ENCODE peak calls at places on chromosomes 2 and 18, in nine cellular contexts. O is gastrocnemius medialis, X is upper lobe of right lung, Z is right cardiac atrium, D is lower lobe of right lung, K is left lung, I is Panc1, F is mucosa of descending colon, J is psoas muscle. B is an unnamed sample.

GRCh38 chr2:154240921-154241379 is 369.2 kb downstream of the GALNT13 start:
- ATAC-seq in O (no peak), X (no peak), Z (no peak), D (no peak), K (no peak), I (no peak), F (no peak), J (no peak), B (no peak)

GRCh38 chr2:229725716-229726346 is 11.5 kb upstream of the DNER start:
- ATAC-seq in O (no peak), X (no peak), Z (peak; percentile 78), D (no peak), K (no peak), I (no peak), F (no peak), J (no peak), B (no peak)

GRCh38 chr2:191835539-191836350 is 11.1 kb downstream of the CAVIN2 start:
- ATAC-seq in O (no peak), X (no peak), Z (peak; percentile 20), D (no peak), K (no peak), I (no peak), F (no peak), J (no peak), B (no peak)

GRCh38 chr2:232097260-232097659 is 135.7 kb downstream of the DIS3L2 start:
- ATAC-seq in O (no peak), X (no peak), Z (no peak), D (no peak), K (no peak), I (no peak), F (no peak), J (no peak), B (no peak)

GRCh38 chr18:58884694-58885093 is 20.0 kb downstream of the ZNF532 start:
- ATAC-seq in O (no peak), X (no peak), Z (no peak), D (no peak), K (no peak), I (no peak), F (no peak), J (no peak), B (no peak)

GRCh38 chr2:32895424-32895823 is 51.3 kb upstream of the LTBP1 start:
- ATAC-seq in O (no peak), X (no peak), Z (no peak), D (no peak), K (no peak), I (no peak), F (no peak), J (no peak), B (no peak)

GRCh38 chr18:7170292-7170691 is 52.7 kb upstream of the LAMA1 start:
- ATAC-seq in O (no peak), X (no peak), Z (no peak), D (no peak), K (no peak), I (no peak), F (no peak), J (no peak), B (no peak)

GRCh38 chr2:133760366-133760765 is 192.1 kb upstream of the NCKAP5 start:
- ATAC-seq in O (no peak), X (no peak), Z (no peak), D (no peak), K (no peak), I (no peak), F (no peak), J (no peak), B (no peak)

GRCh38 chr2:45024600-45025291 is 15.5 kb upstream of the SIX2 start:
- ATAC-seq in O (no peak), X (peak; percentile 60), Z (peak; percentile 80), D (peak; percentile 71), K (peak; percentile 91), I (no peak), F (peak; percentile 31), J (peak; percentile 35), B (peak; percentile 39)

GRCh38 chr2:216695401-216695821 is at the start of gene IGFBP5:
- ATAC-seq in O (peak; percentile 46), X (peak; percentile 8), Z (peak; percentile 52), D (peak; percentile 27), K (peak; percentile 10), I (no peak), F (peak; percentile 21), J (peak; percentile 55), B (peak; percentile 22)

GRCh38 chr2:154565433-154565832 is 133.1 kb upstream of the KCNJ3 start:
- ATAC-seq in O (no peak), X (no peak), Z (no peak), D (no peak), K (no peak), I (no peak), F (no peak), J (no peak), B (no peak)

GRCh38 chr2:196380098-196380497 is 208.7 kb upstream of the STK17B start:
- ATAC-seq in O (no peak), X (no peak), Z (peak; percentile 43), D (no peak), K (no peak), I (peak; percentile 30), F (peak; percentile 89), J (no peak), B (no peak)

GRCh38 chr2:234451852-234452625 is 44.8 kb downstream of the ARL4C start:
- ATAC-seq in O (no peak), X (no peak), Z (no peak), D (no peak), K (peak; percentile 50), I (no peak), F (no peak), J (no peak), B (no peak)

GRCh38 chr18:11884396-11885030 is 23.6 kb downstream of the MPPE1 start:
- ATAC-seq in O (no peak), X (no peak), Z (no peak), D (no peak), K (no peak), I (no peak), F (no peak), J (no peak), B (no peak)

GRCh38 chr2:179275280-179276013 is 10.8 kb upstream of the SESTD1 start:
- ATAC-seq in O (no peak), X (no peak), Z (peak; percentile 51), D (no peak), K (no peak), I (no peak), F (peak; percentile 76), J (no peak), B (no peak)

GRCh38 chr2:112065966-112066365 is 10.9 kb downstream of the TMEM87B start:
- ATAC-seq in O (no peak), X (no peak), Z (no peak), D (no peak), K (no peak), I (no peak), F (no peak), J (no peak), B (no peak)

GRCh38 chr18:63975632-63976031 is 5.8 kb downstream of the SERPINB8 start:
- ATAC-seq in O (no peak), X (peak; percentile 5), Z (no peak), D (no peak), K (no peak), I (no peak), F (no peak), J (no peak), B (no peak)
- H3K4me1 ChIP-seq in O (peaks cover 7% of the 10 kb centered on the region), X (peaks cover 9% of the 10 kb centered on the region), Z (no peaks in the 10 kb centered on the region), D (peaks cover 28% of the 10 kb centered on the region), K (peaks cover 62% of the 10 kb centered on the region), I (no peaks in the 10 kb centered on the region), F (peaks cover 10% of the 10 kb centered on the region), J (no peaks in the 10 kb centered on the region), B (peaks cover 28% of the 10 kb centered on the region)

GRCh38 chr2:168530980-168531379 is 74.9 kb downstream of the CERS6 start:
- ATAC-seq in O (no peak), X (peak; percentile 69), Z (no peak), D (peak; percentile 48), K (no peak), I (no peak), F (no peak), J (no peak), B (peak; percentile 50)

GRCh38 chr2:168528469-168528868 is 72.4 kb downstream of the CERS6 start:
- ATAC-seq in O (no peak), X (no peak), Z (no peak), D (no peak), K (no peak), I (peak; percentile 51), F (no peak), J (no peak), B (no peak)

GRCh38 chr2:168529054-168529833 is 73.2 kb downstream of the CERS6 start:
- ATAC-seq in O (no peak), X (no peak), Z (no peak), D (no peak), K (no peak), I (no peak), F (no peak), J (no peak), B (no peak)

GRCh38 chr2:168528016-168528415 is 71.9 kb downstream of the CERS6 start:
- ATAC-seq in O (no peak), X (no peak), Z (no peak), D (no peak), K (no peak), I (no peak), F (no peak), J (no peak), B (no peak)

GRCh38 chr2:168529900-168530561 is 74.0 kb downstream of the CERS6 start:
- ATAC-seq in O (peak; percentile 26), X (no peak), Z (peak; percentile 46), D (no peak), K (no peak), I (peak; percentile 56), F (no peak), J (peak; percentile 52), B (no peak)
- H3K4me1 ChIP-seq in O (peaks cover 59% of the 10 kb centered on the region), X (peaks cover 4% of the 10 kb centered on the region), Z (peaks cover 5% of the 10 kb centered on the region), D (peaks cover 17% of the 10 kb centered on the region), K (peaks cover 40% of the 10 kb centered on the region), I (peaks cover 24% of the 10 kb centered on the region), F (peaks cover 5% of the 10 kb centered on the region), J (peaks cover 37% of the 10 kb centered on the region), B (peaks cover 27% of the 10 kb centered on the region)

DNA sequence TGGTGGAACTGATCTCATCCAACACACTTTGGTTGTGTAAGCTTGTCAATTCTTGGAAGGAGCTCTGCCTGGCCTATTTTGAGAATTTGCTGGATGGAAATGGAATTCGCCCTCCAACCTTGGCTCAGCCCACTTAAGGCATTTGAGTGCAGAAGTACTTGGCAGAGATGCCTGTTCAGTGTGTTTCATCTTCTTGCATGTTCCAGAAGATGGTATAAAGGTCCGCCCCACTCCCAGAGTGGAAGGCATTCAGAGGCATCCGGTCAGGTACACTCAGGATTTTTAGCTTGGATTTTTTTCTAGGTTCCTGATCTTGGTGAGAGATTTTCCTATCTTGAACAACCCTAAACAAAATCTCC is 61.3 kb upstream of the TXNDC2 start:
- ATAC-seq in O (peak; percentile 87), X (peak; percentile 68), Z (peak; percentile 60), D (peak; percentile 80), K (peak; percentile 72), I (no peak), F (no peak), J (peak; percentile 72), B (peak; percentile 81)
- H3K4me1 ChIP-seq in O (peaks cover 32% of the 10 kb centered on the region), X (peaks cover 39% of the 10 kb centered on the region), Z (peaks cover 11% of the 10 kb centered on the region), D (peaks cover 43% of the 10 kb centered on the region), K (peaks cover 67% of the 10 kb centered on the region), I (peaks cover 58% of the 10 kb centered on the region), F (peaks cover 17% of the 10 kb centered on the region), J (peaks cover 37% of the 10 kb centered on the region), B (peaks cover 28% of the 10 kb centered on the region)

DNA sequence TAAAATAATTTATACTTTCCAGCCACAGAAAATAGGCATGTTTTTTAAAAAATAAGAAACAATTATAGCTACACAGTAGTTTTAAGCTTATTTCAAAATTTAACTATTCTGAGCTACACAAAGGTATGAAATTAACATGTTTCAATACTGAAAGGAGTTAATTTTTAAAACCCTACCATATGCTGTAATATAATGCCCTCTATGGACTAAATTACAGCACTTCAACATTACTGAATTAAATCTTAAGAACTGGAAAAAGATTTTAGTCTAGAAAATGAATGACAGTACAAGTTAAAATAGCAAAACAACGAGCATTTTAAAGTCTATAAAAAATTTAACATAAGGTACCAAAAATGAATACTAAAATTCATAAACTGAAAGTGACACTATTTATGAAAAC is 36.3 kb downstream of the RTN4 start:
- ATAC-seq in O (no peak), X (no peak), Z (no peak), D (no peak), K (no peak), I (no peak), F (no peak), J (no peak), B (no peak)
- H3K4me1 ChIP-seq in O (peaks cover 48% of the 10 kb centered on the region), X (peaks cover 65% of the 10 kb centered on the region), Z (peaks cover 6% of the 10 kb centered on the region), D (peaks cover 83% of the 10 kb centered on the region), K (peaks cover 100% of the 10 kb centered on the region), I (peaks cover 81% of the 10 kb centered on the region), F (peaks cover 41% of the 10 kb centered on the region), J (peaks cover 38% of the 10 kb centered on the region), B (peaks cover 20% of the 10 kb centered on the region)